ENCODE peak calls at places on chromosomes 4 and X, in seven cellular contexts. One of them, this sample, is unnamed.

GRCh38 chr4:102299708-102300107 is 45.6 kb downstream of the SLC39A8 start:
- DNase-seq in breast epithelium: no peak
- DNase-seq in endothelial cell: peak
- DNase-seq in GM23338: peak
- DNase-seq in neural crest cell: peak
- DNase-seq in WTC11: peak
- DNase-seq in CD14-positive monocyte: no peak
- DNase-seq in this sample: no peak

GRCh38 chrX:118644378-118644777 is 83.0 kb upstream of the IL13RA1 start:
- DNase-seq in WTC11: no peak
- DNase-seq in CD14-positive monocyte: no peak
- DNase-seq in endothelial cell: no peak
- DNase-seq in neural crest cell: no peak
- DNase-seq in GM23338: no peak
- DNase-seq in breast epithelium: no peak
- DNase-seq in this sample: no peak

GRCh38 chrX:98068210-98068609 is 1184.5 kb downstream of the RPA4 start:
- DNase-seq in breast epithelium: no peak
- DNase-seq in neural crest cell: no peak
- DNase-seq in GM23338: no peak
- DNase-seq in endothelial cell: no peak
- DNase-seq in CD14-positive monocyte: no peak
- DNase-seq in WTC11: no peak
- DNase-seq in this sample: no peak

GRCh38 chr4:44629280-44629866 is 22.1 kb downstream of the YIPF7 start:
- DNase-seq in GM23338: peak
- DNase-seq in neural crest cell: peak
- DNase-seq in WTC11: peak
- DNase-seq in breast epithelium: no peak
- DNase-seq in endothelial cell: peak
- DNase-seq in CD14-positive monocyte: no peak
- DNase-seq in this sample: no peak

GRCh38 chrX:1546601-1547275 is 9.8 kb upstream of the P2RY8 start:
- DNase-seq in GM23338: no peak
- DNase-seq in CD14-positive monocyte: no peak
- DNase-seq in WTC11: no peak
- DNase-seq in neural crest cell: no peak
- DNase-seq in endothelial cell: no peak
- DNase-seq in breast epithelium: no peak
- DNase-seq in this sample: no peak

GRCh38 chrX:30793075-30793766 is 95.8 kb downstream of the TAB3 start:
- DNase-seq in WTC11: no peak
- DNase-seq in CD14-positive monocyte: no peak
- DNase-seq in GM23338: no peak
- DNase-seq in neural crest cell: no peak
- DNase-seq in breast epithelium: no peak
- DNase-seq in endothelial cell: no peak
- DNase-seq in this sample: no peak

GRCh38 chr4:11525085-11525484 is 96.4 kb upstream of the HS3ST1 start:
- DNase-seq in neural crest cell: no peak
- DNase-seq in endothelial cell: no peak
- DNase-seq in GM23338: no peak
- DNase-seq in breast epithelium: no peak
- DNase-seq in WTC11: no peak
- DNase-seq in CD14-positive monocyte: no peak
- DNase-seq in this sample: no peak

GRCh38 chrX:108177321-108177990 is 85.9 kb downstream of the ATG4A start:
- DNase-seq in WTC11: no peak
- DNase-seq in endothelial cell: no peak
- DNase-seq in breast epithelium: no peak
- DNase-seq in GM23338: peak
- DNase-seq in neural crest cell: no peak
- DNase-seq in CD14-positive monocyte: no peak
- DNase-seq in this sample: no peak

GRCh38 chr4:146165840-146166239 is 9.7 kb upstream of the LSM6 start:
- DNase-seq in breast epithelium: peak
- DNase-seq in CD14-positive monocyte: no peak
- DNase-seq in WTC11: no peak
- DNase-seq in neural crest cell: no peak
- DNase-seq in GM23338: no peak
- DNase-seq in endothelial cell: no peak
- DNase-seq in this sample: no peak

GRCh38 chrX:138847930-138848329 is 136.4 kb upstream of the FGF13 start:
- DNase-seq in endothelial cell: no peak
- DNase-seq in neural crest cell: no peak
- DNase-seq in breast epithelium: no peak
- DNase-seq in CD14-positive monocyte: no peak
- DNase-seq in GM23338: peak
- DNase-seq in WTC11: no peak
- DNase-seq in this sample: no peak

GRCh38 chr4:14879643-14880042 is 122.6 kb upstream of the CPEB2 start:
- DNase-seq in neural crest cell: no peak
- DNase-seq in breast epithelium: peak
- DNase-seq in CD14-positive monocyte: no peak
- DNase-seq in WTC11: no peak
- DNase-seq in GM23338: no peak
- DNase-seq in endothelial cell: no peak
- DNase-seq in this sample: no peak

GRCh38 chrX:41085883-41086626 is 810 bp downstream of the USP9X start:
- DNase-seq in neural crest cell: peak
- DNase-seq in CD14-positive monocyte: no peak
- DNase-seq in WTC11: peak
- DNase-seq in endothelial cell: peak
- DNase-seq in breast epithelium: peak
- DNase-seq in GM23338: peak
- DNase-seq in this sample: no peak

GRCh38 chrX:31123335-31123734 is 51.5 kb upstream of the FTHL17 start:
- DNase-seq in WTC11: no peak
- DNase-seq in GM23338: no peak
- DNase-seq in CD14-positive monocyte: no peak
- DNase-seq in endothelial cell: no peak
- DNase-seq in breast epithelium: no peak
- DNase-seq in neural crest cell: no peak
- DNase-seq in this sample: no peak

GRCh38 chr4:18518098-18518497 is 496.5 kb upstream of the LCORL start:
- DNase-seq in neural crest cell: no peak
- DNase-seq in endothelial cell: no peak
- DNase-seq in breast epithelium: no peak
- DNase-seq in GM23338: peak
- DNase-seq in CD14-positive monocyte: no peak
- DNase-seq in WTC11: no peak
- DNase-seq in this sample: no peak

GRCh38 chr4:88219099-88219498 is 60.7 kb upstream of the ABCG2 start:
- DNase-seq in neural crest cell: no peak
- DNase-seq in breast epithelium: no peak
- DNase-seq in CD14-positive monocyte: no peak
- DNase-seq in WTC11: no peak
- DNase-seq in endothelial cell: no peak
- DNase-seq in GM23338: peak
- DNase-seq in this sample: no peak

GRCh38 chrX:2576793-2577192 is 76.0 kb upstream of the DHRSX start:
- DNase-seq in neural crest cell: no peak
- DNase-seq in GM23338: no peak
- DNase-seq in CD14-positive monocyte: no peak
- DNase-seq in WTC11: no peak
- DNase-seq in endothelial cell: no peak
- DNase-seq in breast epithelium: no peak
- DNase-seq in this sample: no peak

GRCh38 chr4:74480267-74480666 is 35.3 kb downstream of the AREG start:
- DNase-seq in WTC11: no peak
- DNase-seq in neural crest cell: no peak
- DNase-seq in breast epithelium: peak
- DNase-seq in endothelial cell: no peak
- DNase-seq in GM23338: peak
- DNase-seq in CD14-positive monocyte: no peak
- DNase-seq in this sample: no peak

DNA sequence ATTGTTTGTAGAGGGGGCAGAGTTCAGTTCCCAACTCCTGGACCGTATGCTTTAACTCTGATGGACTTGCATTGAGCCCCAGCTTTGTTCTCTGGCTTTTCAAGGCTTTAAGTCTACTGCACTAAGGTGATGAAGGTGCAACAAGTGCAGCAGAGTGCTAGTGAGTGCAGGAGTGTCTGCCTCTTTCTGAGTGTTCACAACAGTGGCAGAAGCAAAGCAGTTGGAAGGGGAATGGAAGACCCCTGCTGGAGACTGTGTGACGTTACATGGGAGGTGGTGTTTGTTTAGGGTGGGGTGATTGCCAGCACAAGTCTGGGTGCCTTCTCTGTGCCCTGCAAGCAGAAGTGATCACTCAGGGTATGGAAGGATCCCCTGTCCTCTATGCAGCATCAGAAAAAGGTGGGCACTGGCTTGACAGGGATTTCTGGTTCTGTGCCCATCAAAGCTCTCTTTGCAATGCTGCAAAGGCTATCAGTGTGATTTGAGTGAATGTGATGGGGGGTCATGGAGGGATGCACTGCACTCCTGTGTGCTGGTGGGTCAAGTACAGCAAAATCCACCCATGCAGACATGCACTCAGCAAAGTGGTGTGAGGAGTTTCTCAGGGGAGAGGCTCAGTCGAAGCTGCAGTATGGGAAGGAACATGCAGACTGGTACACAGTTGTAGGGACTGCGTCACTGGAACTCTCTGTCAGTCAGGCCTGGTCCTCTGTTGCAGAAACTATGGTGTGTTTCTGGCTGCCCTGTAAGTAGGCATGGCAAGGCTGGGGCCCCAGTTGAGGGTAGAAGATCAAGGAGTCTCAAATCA is 70.9 kb upstream of the UGT2B7 start:
- DNase-seq in CD14-positive monocyte: no peak
- DNase-seq in WTC11: peak
- DNase-seq in neural crest cell: peak
- DNase-seq in breast epithelium: no peak
- DNase-seq in endothelial cell: peak
- DNase-seq in GM23338: peak
- DNase-seq in this sample: no peak
- TF ChIP-seq CTCF in CD14-positive monocyte: no peak
- TF ChIP-seq CTCF in WTC11: peak
- TF ChIP-seq CTCF in neural crest cell: peak
- TF ChIP-seq CTCF in breast epithelium: no peak
- TF ChIP-seq CTCF in endothelial cell: peak
- TF ChIP-seq CTCF in GM23338: peak
- TF ChIP-seq CTCF in this sample: no peak

GRCh38 chrX:32408389-32408788 is 803.0 kb downstream of the DMD start:
- DNase-seq in GM23338: peak
- DNase-seq in breast epithelium: no peak
- DNase-seq in endothelial cell: peak
- DNase-seq in WTC11: no peak
- DNase-seq in neural crest cell: no peak
- DNase-seq in CD14-positive monocyte: no peak
- DNase-seq in this sample: no peak
- TF ChIP-seq CTCF in GM23338: peak
- TF ChIP-seq CTCF in breast epithelium: no peak
- TF ChIP-seq CTCF in endothelial cell: no peak
- TF ChIP-seq CTCF in WTC11: no peak
- TF ChIP-seq CTCF in neural crest cell: peak
- TF ChIP-seq CTCF in CD14-positive monocyte: no peak
- TF ChIP-seq CTCF in this sample: no peak

GRCh38 chr4:169774466-169775445 is 17.0 kb upstream of the HPF1 start:
- DNase-seq in CD14-positive monocyte: no peak
- DNase-seq in endothelial cell: peak
- DNase-seq in GM23338: peak
- DNase-seq in neural crest cell: no peak
- DNase-seq in WTC11: peak
- DNase-seq in breast epithelium: no peak
- DNase-seq in this sample: no peak
- TF ChIP-seq CTCF in CD14-positive monocyte: no peak
- TF ChIP-seq CTCF in endothelial cell: peak
- TF ChIP-seq CTCF in GM23338: peak
- TF ChIP-seq CTCF in neural crest cell: no peak
- TF ChIP-seq CTCF in WTC11: no peak
- TF ChIP-seq CTCF in breast epithelium: no peak
- TF ChIP-seq CTCF in this sample: no peak

DNA sequence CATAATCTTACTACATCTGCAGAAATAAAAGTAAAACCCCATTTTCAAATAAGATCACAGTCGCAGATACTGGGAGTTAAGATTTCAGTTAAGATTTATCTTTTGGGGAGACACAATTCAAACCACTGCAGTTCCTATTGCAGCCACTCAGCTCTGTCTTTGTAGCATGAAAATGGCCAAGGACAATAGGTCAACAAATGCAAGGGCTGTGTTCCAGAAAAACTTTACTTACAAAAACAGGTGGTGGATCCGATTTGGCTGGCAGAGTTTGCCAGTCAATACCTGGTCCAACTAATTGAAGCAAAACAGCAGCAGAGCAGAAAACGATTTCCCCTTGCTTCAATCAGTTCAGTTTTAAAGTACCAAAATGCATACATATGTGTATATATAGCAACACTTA is 77.4 kb downstream of the TENM3 start:
- DNase-seq in WTC11: no peak
- DNase-seq in neural crest cell: no peak
- DNase-seq in GM23338: no peak
- DNase-seq in CD14-positive monocyte: no peak
- DNase-seq in endothelial cell: no peak
- DNase-seq in breast epithelium: no peak
- DNase-seq in this sample: no peak
- TF ChIP-seq CTCF in WTC11: no peak
- TF ChIP-seq CTCF in neural crest cell: no peak
- TF ChIP-seq CTCF in GM23338: peak
- TF ChIP-seq CTCF in CD14-positive monocyte: no peak
- TF ChIP-seq CTCF in endothelial cell: no peak
- TF ChIP-seq CTCF in breast epithelium: no peak
- TF ChIP-seq CTCF in this sample: no peak

DNA sequence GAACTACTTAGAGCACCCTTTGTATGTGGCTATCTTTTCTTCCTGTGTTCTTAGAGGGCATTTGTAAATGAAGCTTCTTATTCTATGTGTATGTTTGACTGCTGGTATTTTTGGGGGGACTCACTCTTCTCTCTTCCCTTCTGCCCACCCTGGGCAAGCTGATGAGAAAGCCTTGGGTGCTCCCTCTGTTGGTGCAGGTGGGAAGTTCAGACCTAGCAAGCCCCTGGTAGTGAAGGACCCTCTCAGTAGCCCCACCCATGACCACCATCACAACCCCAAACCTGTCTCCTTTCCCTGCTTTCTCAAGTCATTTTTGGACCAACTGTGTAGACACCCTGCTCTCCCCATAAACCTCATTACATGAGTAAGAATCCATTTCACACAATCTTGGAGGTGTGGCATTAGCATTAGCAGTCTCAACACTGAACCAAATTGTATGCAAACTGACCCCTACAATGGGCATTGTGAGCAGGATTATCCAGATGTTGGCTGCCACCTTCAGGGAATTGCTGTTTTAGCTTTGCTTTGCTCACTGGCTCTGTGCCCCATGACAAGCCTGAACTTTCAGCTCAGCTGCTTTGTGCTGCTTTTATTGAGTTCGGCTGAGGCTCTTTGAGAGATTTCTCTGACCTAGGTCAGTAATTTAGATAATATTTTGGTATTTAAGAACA is 27.9 kb downstream of the TRIM61 start:
- DNase-seq in breast epithelium: no peak
- DNase-seq in WTC11: peak
- DNase-seq in GM23338: peak
- DNase-seq in CD14-positive monocyte: no peak
- DNase-seq in neural crest cell: no peak
- DNase-seq in endothelial cell: peak
- DNase-seq in this sample: no peak
- TF ChIP-seq CTCF in breast epithelium: no peak
- TF ChIP-seq CTCF in WTC11: peak
- TF ChIP-seq CTCF in GM23338: peak
- TF ChIP-seq CTCF in CD14-positive monocyte: no peak
- TF ChIP-seq CTCF in neural crest cell: peak
- TF ChIP-seq CTCF in endothelial cell: peak
- TF ChIP-seq CTCF in this sample: no peak

This sample was measured in omental fat pad.